ENCODE peak calls at places on chromosomes 2 and 18, in five cellular contexts. K is brain microvascular endothelial cell, W is endodermal cell, G is sigmoid colon, R is fibroblast of pulmonary artery. F is an unnamed sample.
A peak's percentile ranks its signal among the peaks of the same experiment; 100 is the strongest.

GRCh38 chr18:59159986-59160385 is 20.3 kb downstream of the SEC11C start:
- DNase-seq in K (no peak), W (no peak), R (no peak), G (no peak), F (no peak)

GRCh38 chr2:97901862-97902261 is 93.9 kb downstream of the TMEM131 start:
- DNase-seq in R (no peak), K (no peak), G (no peak), W (no peak), F (no peak)

GRCh38 chr18:10142496-10143160 is 228.8 kb downstream of the VAPA start:
- DNase-seq in R (peak; percentile 41), G (no peak), W (no peak), K (peak; percentile 33), F (no peak)

GRCh38 chr2:45724329-45724728 is 72.9 kb downstream of the PRKCE start:
- DNase-seq in G (no peak), K (no peak), R (no peak), W (no peak), F (no peak)

GRCh38 chr2:192190474-192190873 is 4.3 kb downstream of the TMEFF2 start:
- DNase-seq in G (no peak), R (peak; percentile 71), K (peak; percentile 20), W (no peak), F (peak; percentile 56)

GRCh38 chr2:240556553-240557100 is 1.2 kb downstream of the ANKMY1 start:
- DNase-seq in W (peak; percentile 89), G (no peak), K (peak; percentile 49), R (peak; percentile 50), F (peak; percentile 72)

GRCh38 chr2:177799531-177799930 is 273.0 kb downstream of the PDE11A start:
- DNase-seq in K (no peak), G (no peak), R (peak; percentile 23), W (peak; percentile 65), F (peak; percentile 50)

GRCh38 chr2:85577386-85578242 is at the start of gene VAMP8:
- DNase-seq in K (no peak), G (no peak), W (peak; percentile 95), R (no peak), F (peak; percentile 91)

GRCh38 chr2:79876430-79876829 is 363.6 kb downstream of the CTNNA2 start:
- DNase-seq in W (peak; percentile 59), G (no peak), K (peak; percentile 1), R (no peak), F (no peak)

GRCh38 chr2:64799592-64800252 is 146.0 kb upstream of the SERTAD2 start:
- DNase-seq in W (no peak), G (no peak), R (no peak), K (no peak), F (peak; percentile 71)

GRCh38 chr2:3535794-3536681 is 16.7 kb upstream of the ADI1 start:
- DNase-seq in R (peak; percentile 89), K (peak; percentile 93), W (peak; percentile 63), G (peak; percentile 86), F (peak; percentile 77)

GRCh38 chr2:150214626-150215025 is 272.8 kb downstream of the RND3 start:
- DNase-seq in G (no peak), K (no peak), W (peak; percentile 55), R (no peak), F (no peak)

GRCh38 chr2:207123776-207124391 is 41.9 kb downstream of the KLF7 start:
- DNase-seq in W (peak; percentile 70), R (no peak), G (no peak), K (no peak), F (no peak)

GRCh38 chr2:207473203-207473865 is 56.4 kb upstream of the CREB1 start:
- DNase-seq in R (peak; percentile 92), K (peak; percentile 86), W (peak; percentile 80), G (no peak), F (peak; percentile 81)

GRCh38 chr2:16392647-16393482 is 272.8 kb downstream of the CYRIA start:
- DNase-seq in W (no peak), G (no peak), K (no peak), R (no peak), F (no peak)

GRCh38 chr2:207253946-207254345 is 88.2 kb upstream of the KLF7 start:
- DNase-seq in G (no peak), K (peak; percentile 85), R (peak; percentile 95), W (no peak), F (peak; percentile 89)

GRCh38 chr2:232537079-232537478 is 2.4 kb upstream of the CHRNG start:
- DNase-seq in W (peak; percentile 88), R (no peak), K (no peak), G (peak; percentile 52), F (peak; percentile 11)

GRCh38 chr2:120654383-120655134 is 81.1 kb upstream of the GLI2 start:
- DNase-seq in W (peak; percentile 85), K (no peak), G (no peak), R (no peak), F (no peak)

GRCh38 chr2:70012887-70013286 is 51.5 kb upstream of the ASPRV1 start:
- DNase-seq in W (no peak), R (no peak), K (no peak), G (no peak), F (no peak)

GRCh38 chr2:96267159-96267971 is 1.3 kb downstream of the CIAO1 start:
- DNase-seq in K (no peak), G (no peak), W (peak; percentile 86), R (peak; percentile 50), F (peak; percentile 49)

GRCh38 chr2:16513626-16514025 is 152.0 kb downstream of the CYRIA start:
- DNase-seq in G (no peak), W (no peak), K (no peak), R (no peak), F (peak; percentile 95)

GRCh38 chr18:24300703-24301102 is 96.9 kb downstream of the OSBPL1A start:
- DNase-seq in W (no peak), K (no peak), G (no peak), R (no peak), F (peak; percentile 33)

GRCh38 chr18:73232933-73233332 is 365.1 kb upstream of the NETO1 start:
- DNase-seq in W (no peak), R (no peak), G (no peak), K (no peak), F (no peak)

GRCh38 chr2:43482974-43483373 is 112.9 kb downstream of the THADA start:
- DNase-seq in K (peak; percentile 52), W (no peak), G (peak; percentile 78), R (peak; percentile 75), F (peak; percentile 41)

GRCh38 chr18:13463526-13463925 is 245.0 kb downstream of the LDLRAD4 start:
- DNase-seq in W (peak; percentile 22), K (no peak), R (no peak), G (peak; percentile 45), F (no peak)

GRCh38 chr18:73352546-73352945 is 484.8 kb upstream of the NETO1 start:
- DNase-seq in K (no peak), R (peak; percentile 10), W (no peak), G (no peak), F (no peak)

GRCh38 chr18:57762686-57763085 is 40.4 kb downstream of the ATP8B1 start:
- DNase-seq in K (no peak), R (no peak), G (no peak), W (no peak), F (no peak)

DNA sequence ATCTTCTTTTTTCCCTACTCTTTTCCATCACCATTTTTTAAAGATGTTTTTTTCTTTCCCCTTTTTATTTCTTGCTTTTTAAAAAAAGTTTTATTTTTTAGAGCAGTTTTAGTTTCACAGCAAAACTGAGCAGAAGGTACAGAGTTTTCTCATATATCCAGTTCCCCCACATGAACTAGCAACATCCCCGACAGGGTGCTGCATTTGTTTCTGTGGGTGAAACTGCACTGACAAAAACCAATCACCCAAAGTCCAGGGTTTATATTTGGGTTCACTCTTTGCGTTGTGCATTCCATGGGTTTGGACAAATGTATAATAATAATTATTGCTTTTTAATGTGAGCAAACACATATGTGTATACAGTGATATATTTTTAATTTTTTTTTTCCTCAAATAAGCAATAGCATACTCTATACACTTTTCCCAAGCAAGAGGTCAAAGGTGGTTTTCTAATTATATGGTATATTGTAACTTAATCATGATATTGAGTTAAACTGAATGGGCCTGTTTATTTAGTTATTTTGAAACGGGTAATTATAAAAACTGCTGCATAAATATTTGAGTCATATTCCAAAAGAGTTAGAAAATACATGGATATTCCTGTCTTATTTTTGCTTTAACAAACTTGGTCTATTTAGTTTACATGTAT is 50.3 kb downstream of the NCK2 start:
- DNase-seq in G (no peak), W (peak; percentile 17), R (no peak), K (no peak), F (no peak)
- H3K4me3 ChIP-seq in G (no peak overlapping the region), W (peak overlapping the region; percentile 21), R (no peak overlapping the region), K (no peak overlapping the region), F (no peak overlapping the region)

GRCh38 chr2:231387904-231388724 is 7.4 kb upstream of the B3GNT7 start:
- DNase-seq in R (peak; percentile 64), W (peak; percentile 74), K (peak; percentile 32), G (peak; percentile 85), F (peak; percentile 36)
- TF ChIP-seq CTCF in R (peak; percentile 1), W (no peak), K (peak; percentile 43), G (no peak), F (no peak)

GRCh38 chr2:199713746-199714145 is 137.2 kb downstream of the FTCDNL1 start:
- DNase-seq in R (no peak), W (no peak), K (no peak), G (no peak), F (no peak)

GRCh38 chr2:199718074-199718473 is 132.9 kb downstream of the FTCDNL1 start:
- DNase-seq in R (no peak), K (no peak), W (no peak), G (no peak), F (no peak)

GRCh38 chr2:199717587-199717907 is 133.4 kb downstream of the FTCDNL1 start:
- DNase-seq in W (no peak), R (no peak), G (no peak), K (no peak), F (no peak)

GRCh38 chr2:199716807-199717586 is 134.0 kb downstream of the FTCDNL1 start:
- DNase-seq in G (no peak), K (no peak), R (no peak), W (no peak), F (peak; percentile 71)
- H3K4me3 ChIP-seq in G (no peak overlapping the region), K (no peak overlapping the region), R (no peak overlapping the region), W (no peak overlapping the region), F (no peak overlapping the region)

GRCh38 chr2:214809751-214810564 is 475 bp upstream of the BARD1 start:
- DNase-seq in R (peak; percentile 99), G (peak; percentile 99), K (peak; percentile 98), W (peak; percentile 100), F (peak; percentile 99)
- TF ChIP-seq CTCF in R (no peak), G (no peak), K (no peak), W (no peak), F (no peak)

GRCh38 chr2:33660416-33661118 is 61.5 kb upstream of the FAM98A start:
- DNase-seq in R (no peak), W (no peak), K (no peak), G (no peak), F (peak; percentile 25)

GRCh38 chr2:33650171-33650570 is 51.1 kb upstream of the FAM98A start:
- DNase-seq in G (no peak), K (no peak), W (no peak), R (no peak), F (no peak)

GRCh38 chr2:33655626-33656025 is 56.5 kb upstream of the FAM98A start:
- DNase-seq in W (no peak), R (no peak), G (no peak), K (no peak), F (no peak)
- H3K4me3 ChIP-seq in W (no peak overlapping the region), R (no peak overlapping the region), G (no peak overlapping the region), K (no peak overlapping the region), F (no peak overlapping the region)

F was measured in epithelial cell of esophagus.